ENCODE peak calls at places on chromosome 7, in ten cellular contexts. X is ovary; D is testis; W is hepatocyte; N is tibial artery; H is kidney; P is cardiac muscle cell; G is effector memory CD4-positive, alpha-beta T cell; A is CD8-positive, alpha-beta memory T cell; Z is upper lobe of right lung. L is an unnamed sample.

GRCh38 chr7:2572101-2572842 is 13.5 kb downstream of the IQCE start:
- DNase-seq in X (no peak), D (no peak), W (peak; percentile 49), N (no peak), H (no peak), P (peak; percentile 62), G (no peak), A (no peak), Z (no peak), L (no peak)

GRCh38 chr7:37918526-37918925 is 1.9 kb upstream of the SFRP4 start:
- DNase-seq in X (no peak), D (no peak), W (no peak), N (no peak), H (no peak), P (no peak), G (no peak), A (no peak), Z (no peak), L (peak; percentile 63)

GRCh38 chr7:63067897-63068585 is 930.6 kb upstream of the ZNF722 start:
- DNase-seq in X (no peak), D (peak; percentile 94), W (no peak), N (peak; percentile 50), H (no peak), P (no peak), G (no peak), A (no peak), Z (peak; percentile 78), L (no peak)

GRCh38 chr7:74587435-74588126 is 69.9 kb upstream of the GTF2I start:
- DNase-seq in X (peak; percentile 90), D (peak; percentile 77), W (peak; percentile 90), N (peak; percentile 98), H (peak; percentile 98), P (peak; percentile 97), G (no peak), A (no peak), Z (peak; percentile 91), L (peak; percentile 89)

GRCh38 chr7:95104739-95105138 is 197.3 kb downstream of the PPP1R9A start:
- DNase-seq in X (no peak), D (no peak), W (peak; percentile 76), N (no peak), H (no peak), P (no peak), G (no peak), A (no peak), Z (no peak), L (no peak)

GRCh38 chr7:27130540-27131389 is at the start of gene HOXA4:
- DNase-seq in X (peak; percentile 91), D (peak; percentile 88), W (peak; percentile 91), N (peak; percentile 97), H (peak; percentile 98), P (peak; percentile 50), G (peak; percentile 18), A (peak; percentile 79), Z (peak; percentile 93), L (peak; percentile 89)

GRCh38 chr7:83077328-83077727 is 85.4 kb downstream of the PCLO start:
- DNase-seq in X (no peak), D (no peak), W (no peak), N (no peak), H (no peak), P (peak; percentile 2), G (no peak), A (no peak), Z (no peak), L (no peak)

GRCh38 chr7:1698951-1699350 is 28.9 kb downstream of the ELFN1 start:
- DNase-seq in X (no peak), D (peak; percentile 7), W (no peak), N (no peak), H (no peak), P (no peak), G (no peak), A (no peak), Z (no peak), L (no peak)

GRCh38 chr7:27173412-27174076 is 576 bp downstream of the HOXA10 start:
- DNase-seq in X (no peak), D (no peak), W (no peak), N (peak; percentile 81), H (peak; percentile 79), P (no peak), G (no peak), A (no peak), Z (peak; percentile 76), L (peak; percentile 72)

GRCh38 chr7:33101916-33102315 is 7.3 kb downstream of the RP9 start:
- DNase-seq in X (no peak), D (no peak), W (no peak), N (no peak), H (no peak), P (peak; percentile 64), G (no peak), A (no peak), Z (no peak), L (no peak)

GRCh38 chr7:150660939-150661613 is 24.4 kb upstream of the GIMAP2 start:
- DNase-seq in X (no peak), D (no peak), W (no peak), N (no peak), H (no peak), P (no peak), G (no peak), A (no peak), Z (no peak), L (no peak)

GRCh38 chr7:2175514-2175913 is 57.2 kb downstream of the MAD1L1 start:
- DNase-seq in X (peak; percentile 42), D (peak; percentile 81), W (peak; percentile 62), N (peak; percentile 74), H (no peak), P (peak; percentile 98), G (no peak), A (no peak), Z (no peak), L (no peak)

GRCh38 chr7:94655884-94656657 is at the start of gene SGCE:
- DNase-seq in X (peak; percentile 87), D (peak; percentile 86), W (peak; percentile 90), N (peak; percentile 85), H (peak; percentile 82), P (peak; percentile 91), G (no peak), A (peak; percentile 22), Z (peak; percentile 85), L (peak; percentile 95)

GRCh38 chr7:123727071-123727837 is 21.5 kb downstream of the WASL start:
- DNase-seq in X (no peak), D (no peak), W (peak; percentile 12), N (no peak), H (no peak), P (peak; percentile 90), G (no peak), A (no peak), Z (no peak), L (no peak)

GRCh38 chr7:39271386-39271785 is 293.7 kb downstream of the POU6F2 start:
- DNase-seq in X (no peak), D (peak; percentile 66), W (peak; percentile 27), N (peak; percentile 86), H (peak; percentile 72), P (peak; percentile 31), G (no peak), A (no peak), Z (peak; percentile 85), L (peak; percentile 53)

GRCh38 chr7:1094870-1095269 is 7.0 kb downstream of the GPER1 start:
- DNase-seq in X (no peak), D (no peak), W (no peak), N (no peak), H (no peak), P (no peak), G (no peak), A (no peak), Z (no peak), L (no peak)

GRCh38 chr7:68776326-68776725 is 821.9 kb upstream of the AUTS2 start:
- DNase-seq in X (no peak), D (no peak), W (peak; percentile 29), N (no peak), H (no peak), P (no peak), G (no peak), A (no peak), Z (no peak), L (no peak)

DNA sequence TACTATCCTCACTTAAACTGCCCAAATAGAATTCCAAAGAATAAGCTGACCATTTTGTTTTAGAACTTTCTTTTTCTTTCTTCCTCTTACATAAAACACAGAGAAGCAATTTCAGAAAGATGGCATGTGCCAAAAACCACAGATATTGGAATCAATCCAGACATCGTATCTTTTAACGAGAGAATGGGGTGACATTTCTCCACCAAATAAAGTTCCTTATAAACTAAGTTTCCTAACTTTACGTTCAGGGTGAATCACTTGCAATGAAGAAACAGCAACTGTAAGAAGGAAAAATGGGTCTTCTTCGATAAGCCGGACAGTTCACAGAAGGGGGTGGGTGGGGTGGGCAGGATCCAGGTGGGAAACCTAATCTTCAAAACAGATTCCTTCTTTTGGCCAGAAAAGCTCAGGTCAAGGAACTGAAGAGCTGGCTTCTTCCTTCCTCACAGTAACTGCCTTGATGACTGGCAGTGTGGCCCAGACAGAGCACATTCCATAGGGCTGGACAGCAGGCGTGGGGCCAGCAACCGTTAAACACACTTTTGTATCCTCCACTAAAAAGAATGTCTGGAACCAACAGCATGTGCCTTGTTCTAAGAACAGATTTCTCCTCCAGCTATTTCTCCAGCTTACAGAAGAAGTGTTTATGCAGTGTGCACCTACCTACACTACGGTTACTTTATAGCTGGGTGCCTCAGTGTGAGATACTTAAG is 31.5 kb downstream of the CREB3L2 start:
- DNase-seq in X (no peak), D (peak; percentile 79), W (peak; percentile 58), N (peak; percentile 83), H (peak; percentile 76), P (peak; percentile 88), G (no peak), A (no peak), Z (no peak), L (no peak)
- H3K36me3 ChIP-seq in X (no peaks in the 10 kb centered on the region), D (no peaks in the 10 kb centered on the region), W (no peaks in the 10 kb centered on the region), N (no peaks in the 10 kb centered on the region), H (no peaks in the 10 kb centered on the region), P (no peaks in the 10 kb centered on the region), G (no peaks in the 10 kb centered on the region), A (no peaks in the 10 kb centered on the region), Z (no peaks in the 10 kb centered on the region), L (peaks cover 9% of the 10 kb centered on the region)

DNA sequence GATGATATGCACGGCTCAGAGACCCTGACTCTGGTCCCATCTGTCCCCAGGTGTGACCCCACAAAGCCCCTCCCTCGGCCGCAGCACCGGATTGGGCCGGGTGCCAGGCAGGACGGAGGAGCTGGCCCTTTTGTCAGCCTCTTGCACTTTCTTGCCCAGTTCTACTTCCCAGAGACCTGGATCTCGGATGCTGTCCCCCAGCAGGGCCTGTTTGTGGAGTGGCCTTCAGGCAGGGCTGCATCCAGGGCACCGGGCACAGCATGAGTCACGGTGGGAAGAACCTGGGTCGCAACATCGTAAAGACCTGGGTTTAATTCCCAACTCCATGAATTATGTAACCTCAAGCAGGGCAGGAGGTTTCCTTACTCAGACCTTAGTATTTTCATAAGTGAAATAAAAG is 158.4 kb upstream of the SH2B2 start:
- DNase-seq in X (no peak), D (no peak), W (no peak), N (no peak), H (no peak), P (no peak), G (no peak), A (no peak), Z (no peak), L (no peak)
- H3K36me3 ChIP-seq in X (no peaks in the 10 kb centered on the region), D (no peaks in the 10 kb centered on the region), W (no peaks in the 10 kb centered on the region), N (no peaks in the 10 kb centered on the region), H (no peaks in the 10 kb centered on the region), P (peaks cover 7% of the 10 kb centered on the region), G (no peaks in the 10 kb centered on the region), A (no peaks in the 10 kb centered on the region), Z (no peaks in the 10 kb centered on the region), L (peaks cover 26% of the 10 kb centered on the region)

GRCh38 chr7:99392046-99392445 is 16.4 kb downstream of the PDAP1 start:
- DNase-seq in X (no peak), D (no peak), W (no peak), N (no peak), H (no peak), P (no peak), G (no peak), A (no peak), Z (no peak), L (no peak)
- H3K36me3 ChIP-seq in X (no peaks in the 10 kb centered on the region), D (no peaks in the 10 kb centered on the region), W (no peaks in the 10 kb centered on the region), N (peaks cover 31% of the 10 kb centered on the region), H (peaks cover 10% of the 10 kb centered on the region), P (peaks cover 6% of the 10 kb centered on the region), G (peaks cover 75% of the 10 kb centered on the region), A (peaks cover 73% of the 10 kb centered on the region), Z (peaks cover 87% of the 10 kb centered on the region), L (peaks cover 66% of the 10 kb centered on the region)

GRCh38 chr7:53521638-53522184 is 486.3 kb downstream of the POM121L12 start:
- DNase-seq in X (no peak), D (no peak), W (no peak), N (no peak), H (no peak), P (no peak), G (no peak), A (no peak), Z (no peak), L (no peak)
- H3K36me3 ChIP-seq in X (no peaks in the 10 kb centered on the region), D (no peaks in the 10 kb centered on the region), W (no peaks in the 10 kb centered on the region), N (no peaks in the 10 kb centered on the region), H (no peaks in the 10 kb centered on the region), P (no peaks in the 10 kb centered on the region), G (no peaks in the 10 kb centered on the region), A (no peaks in the 10 kb centered on the region), Z (no peaks in the 10 kb centered on the region), L (no peaks in the 10 kb centered on the region)